ENCODE peak calls at places on chromosomes 16 and 17, in four cellular contexts. Z, M, H and I are unnamed samples.

GRCh38 chr17:15475620-15476354 is 8.4 kb upstream of the CDRT4 start:
- DNase-seq in M (no peak), H (no peak), Z (no peak), I (no peak)

GRCh38 chr16:30585400-30586191 is at the start of gene ZNF785:
- DNase-seq in Z (peak), M (peak), H (peak), I (peak)

GRCh38 chr17:82434216-82434565 is 15.8 kb upstream of the OGFOD3 start:
- DNase-seq in Z (no peak), H (no peak), M (no peak), I (no peak)

GRCh38 chr17:51154176-51154575 is 817 bp downstream of the NME1 start:
- DNase-seq in H (no peak), M (no peak), Z (no peak), I (no peak)

GRCh38 chr17:7835818-7836595 is 2.0 kb downstream of the KDM6B start:
- DNase-seq in H (no peak), Z (no peak), M (no peak), I (no peak)

GRCh38 chr17:82583720-82584234 is 64.2 kb downstream of the FOXK2 start:
- DNase-seq in H (no peak), Z (no peak), M (no peak), I (no peak)

GRCh38 chr16:58506241-58507194 is 6.6 kb downstream of the NDRG4 start:
- DNase-seq in H (no peak), Z (no peak), M (no peak), I (no peak)

GRCh38 chr16:23967775-23968571 is 132.2 kb downstream of the PRKCB start:
- DNase-seq in Z (no peak), H (no peak), M (no peak), I (no peak)

GRCh38 chr16:22933173-22933572 is 119.2 kb downstream of the HS3ST2 start:
- DNase-seq in Z (no peak), M (no peak), H (no peak), I (no peak)